ENCODE peak calls at places on chromosomes 11 and 22, in ten cellular contexts. I, X, C, N, P, T, Z, U, D and W are unnamed samples.

GRCh38 chr22:18091916-18092526 is 14.2 kb downstream of the PEX26 start:
- DNase-seq in X (no peak), Z (no peak), U (peak), D (no peak), T (peak), C (peak), P (no peak), N (peak), I (peak), W (no peak)

GRCh38 chr11:110972640-110973039 is 260.4 kb upstream of the ARHGAP20 start:
- DNase-seq in Z (no peak), U (no peak), D (no peak), X (no peak), C (peak), I (peak), P (peak), N (no peak), T (no peak), W (no peak)

GRCh38 chr11:103585911-103586310 is 450.5 kb upstream of the DDI1 start:
- DNase-seq in C (no peak), X (no peak), D (no peak), U (no peak), P (no peak), I (no peak), T (no peak), N (no peak), Z (no peak), W (no peak)

GRCh38 chr22:42993651-42994275 is 21.2 kb downstream of the PACSIN2 start:
- DNase-seq in P (no peak), X (no peak), D (no peak), U (no peak), N (no peak), Z (no peak), I (peak), T (no peak), C (peak), W (no peak)

GRCh38 chr11:108221401-108221800 is 1.0 kb downstream of the NPAT start:
- DNase-seq in X (no peak), I (peak), U (no peak), P (no peak), T (no peak), Z (no peak), C (peak), D (no peak), N (no peak), W (no peak)

GRCh38 chr11:17542249-17542648 is 2.0 kb downstream of the USH1C start:
- DNase-seq in P (no peak), U (no peak), T (peak), N (no peak), I (no peak), X (no peak), D (no peak), Z (peak), C (no peak), W (no peak)

GRCh38 chr11:10019906-10020682 is 273.9 kb downstream of the SBF2 start:
- DNase-seq in D (no peak), P (no peak), N (no peak), I (no peak), U (no peak), X (no peak), Z (no peak), C (no peak), T (peak), W (no peak)

GRCh38 chr11:78731008-78731407 is 156.3 kb upstream of the NARS2 start:
- DNase-seq in N (no peak), I (peak), C (no peak), U (no peak), T (no peak), Z (no peak), P (no peak), X (no peak), D (no peak), W (no peak)

GRCh38 chr11:35487532-35488078 is 37.8 kb downstream of the PAMR1 start:
- DNase-seq in Z (no peak), C (peak), T (peak), I (peak), D (no peak), U (no peak), N (no peak), P (no peak), X (peak), W (no peak)
- TF ChIP-seq CTCF in Z (no peak), C (peak), T (no peak), I (peak), D (peak), U (no peak), N (no peak), P (peak), X (peak), W (no peak)

GRCh38 chr22:37091986-37092385 is 17.5 kb downstream of the TMPRSS6 start:
- DNase-seq in P (no peak), U (no peak), N (no peak), D (no peak), I (no peak), C (no peak), Z (no peak), T (no peak), X (no peak), W (no peak)

GRCh38 chr22:37090920-37091688 is 18.4 kb downstream of the TMPRSS6 start:
- DNase-seq in N (no peak), U (no peak), Z (no peak), C (peak), T (no peak), P (no peak), I (no peak), D (no peak), X (no peak), W (no peak)

GRCh38 chr22:37088108-37088605 is 21.4 kb downstream of the TMPRSS6 start:
- DNase-seq in X (no peak), C (peak), N (no peak), T (no peak), Z (no peak), P (no peak), D (no peak), I (no peak), U (no peak), W (no peak)

GRCh38 chr22:37088750-37089408 is 20.6 kb downstream of the TMPRSS6 start:
- DNase-seq in P (no peak), X (no peak), T (no peak), N (no peak), U (no peak), Z (no peak), I (no peak), D (no peak), C (no peak), W (no peak)

DNA sequence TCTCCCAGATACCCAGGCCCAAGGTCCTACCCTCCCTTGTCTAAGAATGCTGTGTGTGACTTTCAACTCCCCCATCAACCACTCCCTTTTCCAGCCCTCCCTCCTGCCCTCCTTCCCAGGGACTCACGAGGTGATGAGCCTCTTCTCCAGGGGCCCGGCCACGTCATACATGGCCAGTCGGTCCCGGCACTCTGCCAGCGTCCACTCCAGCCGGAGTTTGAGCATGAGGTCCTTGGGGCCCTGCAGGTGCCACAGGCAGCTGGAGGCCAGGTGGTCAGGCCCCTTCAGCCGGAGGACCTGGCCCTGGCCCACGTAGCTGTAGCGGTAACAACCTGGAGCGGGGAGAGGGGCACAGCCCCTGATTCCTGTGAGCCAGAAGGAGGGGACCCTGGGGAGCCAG is 20.1 kb downstream of the TMPRSS6 start:
- DNase-seq in C (no peak), D (no peak), P (no peak), X (no peak), T (no peak), I (peak), N (no peak), Z (no peak), U (no peak), W (no peak)
- H3K4me3 ChIP-seq in C (no peak), D (no peak), P (no peak), X (no peak), T (no peak), I (no peak), N (no peak), Z (no peak), U (no peak), W (no peak)

GRCh38 chr22:44954113-44954512 is 55.7 kb downstream of the PHF21B start:
- DNase-seq in Z (no peak), U (no peak), N (no peak), X (no peak), C (no peak), P (no peak), I (no peak), D (no peak), T (no peak), W (no peak)
- TF ChIP-seq CTCF in Z (no peak), U (no peak), N (no peak), X (no peak), C (no peak), P (no peak), I (no peak), D (no peak), T (no peak), W (no peak)

GRCh38 chr22:36369922-36370781 is 17.6 kb downstream of the MYH9 start:
- DNase-seq in Z (peak), P (no peak), D (peak), X (no peak), N (no peak), T (peak), I (peak), C (peak), U (peak), W (no peak)
- H3K4me3 ChIP-seq in Z (peak), P (peak), D (peak), X (no peak), N (peak), T (no peak), I (no peak), C (peak), U (peak), W (peak)

DNA sequence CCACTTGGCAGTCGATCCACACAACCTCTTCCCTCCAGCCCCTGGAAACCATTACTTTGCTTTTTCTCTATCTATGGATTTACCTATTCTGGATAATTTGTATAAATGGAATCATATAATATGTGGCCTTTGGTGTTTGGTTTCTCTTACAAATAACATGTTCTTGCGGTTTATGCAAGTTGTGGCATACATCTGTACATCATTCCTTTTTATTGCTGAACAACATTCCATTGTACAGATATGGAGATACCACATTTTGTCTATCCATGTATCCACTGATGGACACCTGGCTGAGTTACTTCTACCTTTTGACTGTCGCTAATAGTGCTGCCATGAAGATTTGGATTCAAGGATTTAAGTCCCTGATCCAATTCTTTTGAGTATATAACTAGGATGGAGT is 25.1 kb downstream of the SMCO4 start:
- DNase-seq in D (no peak), Z (no peak), N (no peak), I (no peak), P (no peak), C (no peak), T (no peak), U (no peak), X (no peak), W (no peak)
- TF ChIP-seq CTCF in D (no peak), Z (no peak), N (no peak), I (no peak), P (no peak), C (no peak), T (no peak), U (no peak), X (no peak), W (no peak)

DNA sequence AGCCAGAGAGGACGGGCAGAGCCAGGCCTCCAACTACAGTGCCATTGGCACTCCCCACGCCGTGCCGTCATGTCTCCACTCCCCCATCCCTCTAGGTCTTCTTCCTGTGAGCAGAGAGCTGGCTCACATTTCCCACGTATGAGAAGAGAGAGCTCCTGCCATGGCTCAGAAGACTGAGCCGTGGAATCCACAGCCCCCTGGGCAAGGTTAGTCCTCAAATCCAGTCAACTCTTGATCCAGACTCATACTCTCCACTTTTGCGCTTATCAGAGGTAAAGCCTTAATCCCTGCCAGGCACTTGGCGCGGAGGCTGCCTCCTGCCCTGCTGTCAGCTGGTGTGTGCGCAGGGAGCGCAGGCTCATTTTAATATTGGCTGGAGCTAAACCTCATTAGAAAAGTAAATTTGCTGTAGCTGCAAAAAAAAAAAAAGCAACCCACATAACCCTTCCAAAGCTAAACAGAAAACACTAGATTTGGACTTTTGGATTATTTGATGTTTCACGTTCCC is 4.7 kb downstream of the B3GAT1 start:
- DNase-seq in N (no peak), U (no peak), D (no peak), P (no peak), Z (no peak), T (no peak), I (no peak), X (no peak), C (no peak), W (no peak)
- H3K4me3 ChIP-seq in N (no peak), U (no peak), D (no peak), P (no peak), Z (no peak), T (no peak), I (no peak), X (no peak), C (no peak), W (no peak)

DNA sequence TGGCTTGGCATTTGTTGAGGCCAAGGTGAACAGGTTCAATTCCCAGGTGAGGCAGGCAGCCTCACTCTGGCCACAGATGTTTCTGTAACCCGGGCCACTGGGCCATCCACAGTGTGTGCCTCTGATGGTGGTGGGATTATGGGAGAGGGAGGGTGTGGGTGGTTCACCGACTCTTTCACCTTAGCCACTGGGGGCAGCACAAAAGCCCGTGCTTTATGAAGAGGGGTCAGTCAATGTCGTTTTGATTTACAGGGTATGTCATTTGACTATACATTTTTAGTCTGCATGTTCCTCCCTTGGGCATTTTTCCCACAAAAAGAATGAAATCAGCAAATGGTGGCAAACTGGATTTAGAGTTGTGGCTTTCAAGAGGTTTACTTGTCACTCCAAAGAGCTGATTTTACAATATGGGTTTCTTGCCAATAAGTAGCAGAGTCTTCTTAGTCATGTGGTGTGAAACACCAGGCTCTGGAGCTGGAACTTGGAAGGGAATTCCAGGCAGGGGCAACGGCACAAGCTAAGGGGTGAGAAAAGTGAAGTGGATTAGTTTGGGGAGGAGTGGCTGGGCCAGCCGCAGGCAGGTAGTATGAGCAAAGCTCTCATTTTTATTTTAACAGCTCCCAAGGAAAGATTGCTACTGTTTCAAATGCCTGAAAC is 217.8 kb upstream of the ZBED5 start:
- DNase-seq in I (no peak), N (no peak), C (no peak), T (no peak), U (no peak), P (no peak), Z (no peak), X (peak), D (no peak), W (no peak)
- TF ChIP-seq CTCF in I (no peak), N (no peak), C (no peak), T (no peak), U (no peak), P (no peak), Z (no peak), X (no peak), D (no peak), W (no peak)